ENCODE peak calls at places on chromosomes 2 and 18, in ten cellular contexts. One of them, this sample, is unnamed. For H3K9me3, the result is how much of the 10 kb centered on the place peaks cover.

GRCh38 chr2:237456200-237456731 is 30.8 kb upstream of the MLPH start:
- DNase-seq in cardiac muscle cell: no peak
- DNase-seq in astrocyte: peak
- DNase-seq in GM23248: peak
- DNase-seq in stomach: no peak
- DNase-seq in A549: no peak
- DNase-seq in CD8-positive, alpha-beta T cell: no peak
- DNase-seq in mesenchymal stem cell: peak
- DNase-seq in H1: no peak
- DNase-seq in CD8-positive, alpha-beta memory T cell: no peak
- DNase-seq in this sample: no peak

GRCh38 chr18:5630057-5630765 is 86.4 kb upstream of the EPB41L3 start:
- DNase-seq in stomach: peak
- DNase-seq in astrocyte: no peak
- DNase-seq in A549: peak
- DNase-seq in cardiac muscle cell: peak
- DNase-seq in GM23248: peak
- DNase-seq in mesenchymal stem cell: no peak
- DNase-seq in H1: peak
- DNase-seq in CD8-positive, alpha-beta memory T cell: no peak
- DNase-seq in CD8-positive, alpha-beta T cell: no peak
- DNase-seq in this sample: peak

GRCh38 chr18:40055262-40055661 is 1899.8 kb upstream of the PIK3C3 start:
- DNase-seq in H1: no peak
- DNase-seq in CD8-positive, alpha-beta T cell: no peak
- DNase-seq in mesenchymal stem cell: peak
- DNase-seq in A549: no peak
- DNase-seq in GM23248: no peak
- DNase-seq in cardiac muscle cell: no peak
- DNase-seq in stomach: no peak
- DNase-seq in astrocyte: peak
- DNase-seq in CD8-positive, alpha-beta memory T cell: no peak
- DNase-seq in this sample: no peak

GRCh38 chr18:48728204-48728833 is 189.5 kb downstream of the CTIF start:
- DNase-seq in H1: no peak
- DNase-seq in GM23248: peak
- DNase-seq in A549: no peak
- DNase-seq in CD8-positive, alpha-beta T cell: no peak
- DNase-seq in astrocyte: peak
- DNase-seq in cardiac muscle cell: no peak
- DNase-seq in stomach: no peak
- DNase-seq in mesenchymal stem cell: peak
- DNase-seq in CD8-positive, alpha-beta memory T cell: no peak
- DNase-seq in this sample: no peak

GRCh38 chr2:95024306-95024880 is 1.1 kb upstream of the MAL start:
- DNase-seq in H1: no peak
- DNase-seq in mesenchymal stem cell: no peak
- DNase-seq in A549: no peak
- DNase-seq in GM23248: no peak
- DNase-seq in stomach: no peak
- DNase-seq in cardiac muscle cell: no peak
- DNase-seq in astrocyte: no peak
- DNase-seq in CD8-positive, alpha-beta T cell: no peak
- DNase-seq in CD8-positive, alpha-beta memory T cell: no peak
- DNase-seq in this sample: no peak

GRCh38 chr18:37320320-37320719 is 245.3 kb downstream of the CELF4 start:
- DNase-seq in A549: no peak
- DNase-seq in mesenchymal stem cell: no peak
- DNase-seq in H1: no peak
- DNase-seq in CD8-positive, alpha-beta T cell: no peak
- DNase-seq in cardiac muscle cell: no peak
- DNase-seq in CD8-positive, alpha-beta memory T cell: no peak
- DNase-seq in GM23248: no peak
- DNase-seq in stomach: no peak
- DNase-seq in astrocyte: no peak
- DNase-seq in this sample: no peak

GRCh38 chr18:60249388-60249787 is 123.2 kb downstream of the MC4R start:
- DNase-seq in GM23248: no peak
- DNase-seq in CD8-positive, alpha-beta memory T cell: no peak
- DNase-seq in CD8-positive, alpha-beta T cell: no peak
- DNase-seq in A549: no peak
- DNase-seq in cardiac muscle cell: no peak
- DNase-seq in stomach: no peak
- DNase-seq in H1: no peak
- DNase-seq in mesenchymal stem cell: no peak
- DNase-seq in astrocyte: no peak
- DNase-seq in this sample: no peak

GRCh38 chr2:190517468-190517867 is 17.1 kb downstream of the NEMP2 start:
- DNase-seq in mesenchymal stem cell: no peak
- DNase-seq in H1: no peak
- DNase-seq in CD8-positive, alpha-beta T cell: no peak
- DNase-seq in astrocyte: no peak
- DNase-seq in GM23248: no peak
- DNase-seq in A549: no peak
- DNase-seq in CD8-positive, alpha-beta memory T cell: no peak
- DNase-seq in cardiac muscle cell: no peak
- DNase-seq in stomach: no peak
- DNase-seq in this sample: no peak

GRCh38 chr2:136234261-136234660 is 116.3 kb upstream of the CXCR4 start:
- DNase-seq in A549: no peak
- DNase-seq in mesenchymal stem cell: no peak
- DNase-seq in GM23248: no peak
- DNase-seq in CD8-positive, alpha-beta T cell: no peak
- DNase-seq in stomach: no peak
- DNase-seq in astrocyte: no peak
- DNase-seq in CD8-positive, alpha-beta memory T cell: no peak
- DNase-seq in cardiac muscle cell: no peak
- DNase-seq in H1: no peak
- DNase-seq in this sample: no peak
- H3K27ac ChIP-seq in A549: no peak
- H3K27ac ChIP-seq in mesenchymal stem cell: no peak
- H3K27ac ChIP-seq in GM23248: no peak
- H3K27ac ChIP-seq in CD8-positive, alpha-beta T cell: no peak
- H3K27ac ChIP-seq in stomach: no peak
- H3K27ac ChIP-seq in astrocyte: no peak
- H3K27ac ChIP-seq in CD8-positive, alpha-beta memory T cell: no peak
- H3K27ac ChIP-seq in cardiac muscle cell: no peak
- H3K27ac ChIP-seq in H1: no peak
- H3K27ac ChIP-seq in this sample: no peak

GRCh38 chr2:106158131-106158530 is 36.0 kb downstream of the UXS1 start:
- DNase-seq in astrocyte: no peak
- DNase-seq in stomach: no peak
- DNase-seq in GM23248: no peak
- DNase-seq in CD8-positive, alpha-beta memory T cell: no peak
- DNase-seq in CD8-positive, alpha-beta T cell: no peak
- DNase-seq in A549: no peak
- DNase-seq in cardiac muscle cell: no peak
- DNase-seq in mesenchymal stem cell: no peak
- DNase-seq in H1: no peak
- DNase-seq in this sample: no peak

GRCh38 chr2:106156305-106157288 is 37.5 kb downstream of the UXS1 start:
- DNase-seq in astrocyte: peak
- DNase-seq in mesenchymal stem cell: no peak
- DNase-seq in GM23248: no peak
- DNase-seq in A549: no peak
- DNase-seq in CD8-positive, alpha-beta T cell: no peak
- DNase-seq in stomach: no peak
- DNase-seq in cardiac muscle cell: no peak
- DNase-seq in CD8-positive, alpha-beta memory T cell: no peak
- DNase-seq in H1: no peak
- DNase-seq in this sample: no peak

GRCh38 chr2:106158871-106159270 is 35.2 kb downstream of the UXS1 start:
- DNase-seq in cardiac muscle cell: no peak
- DNase-seq in astrocyte: no peak
- DNase-seq in CD8-positive, alpha-beta memory T cell: peak
- DNase-seq in GM23248: no peak
- DNase-seq in H1: no peak
- DNase-seq in stomach: no peak
- DNase-seq in A549: no peak
- DNase-seq in mesenchymal stem cell: no peak
- DNase-seq in CD8-positive, alpha-beta T cell: no peak
- DNase-seq in this sample: no peak

GRCh38 chr2:106157416-106157815 is 36.7 kb downstream of the UXS1 start:
- DNase-seq in astrocyte: no peak
- DNase-seq in CD8-positive, alpha-beta memory T cell: no peak
- DNase-seq in CD8-positive, alpha-beta T cell: no peak
- DNase-seq in H1: no peak
- DNase-seq in cardiac muscle cell: no peak
- DNase-seq in stomach: no peak
- DNase-seq in mesenchymal stem cell: no peak
- DNase-seq in GM23248: no peak
- DNase-seq in A549: no peak
- DNase-seq in this sample: no peak

DNA sequence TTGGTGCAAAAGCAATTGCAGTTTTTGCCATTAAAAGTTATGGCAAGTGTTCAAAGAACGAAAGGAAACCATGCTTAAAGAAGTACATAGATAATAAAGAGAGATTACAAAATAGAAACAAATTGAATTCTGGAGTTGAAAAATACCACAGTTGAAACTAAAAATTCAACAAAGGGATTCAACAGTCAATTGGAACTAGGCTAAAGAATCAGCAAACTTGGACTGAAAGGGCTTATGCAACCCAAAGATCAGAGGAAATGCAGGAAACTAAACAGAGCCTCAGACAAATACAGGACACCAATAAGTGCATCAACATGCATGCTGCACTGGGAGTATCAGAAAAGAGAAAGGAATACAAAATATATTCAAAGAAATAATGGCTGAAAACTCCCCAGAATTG is 40.3 kb downstream of the UXS1 start:
- DNase-seq in mesenchymal stem cell: no peak
- DNase-seq in H1: no peak
- DNase-seq in A549: no peak
- DNase-seq in CD8-positive, alpha-beta T cell: no peak
- DNase-seq in GM23248: no peak
- DNase-seq in stomach: no peak
- DNase-seq in cardiac muscle cell: no peak
- DNase-seq in astrocyte: no peak
- DNase-seq in CD8-positive, alpha-beta memory T cell: no peak
- DNase-seq in this sample: no peak
- H3K9me3 ChIP-seq in mesenchymal stem cell: under half
- H3K9me3 ChIP-seq in H1: under half
- H3K9me3 ChIP-seq in A549: under half
- H3K9me3 ChIP-seq in CD8-positive, alpha-beta T cell: under half
- H3K9me3 ChIP-seq in GM23248: under half
- H3K9me3 ChIP-seq in stomach: under half
- H3K9me3 ChIP-seq in cardiac muscle cell: under half
- H3K9me3 ChIP-seq in astrocyte: under half
- H3K9me3 ChIP-seq in CD8-positive, alpha-beta memory T cell: under half
- H3K9me3 ChIP-seq in this sample: under half

GRCh38 chr18:9708882-9709877 is 1.1 kb downstream of the RAB31 start:
- DNase-seq in H1: no peak
- DNase-seq in astrocyte: no peak
- DNase-seq in stomach: no peak
- DNase-seq in A549: no peak
- DNase-seq in CD8-positive, alpha-beta memory T cell: no peak
- DNase-seq in mesenchymal stem cell: peak
- DNase-seq in CD8-positive, alpha-beta T cell: no peak
- DNase-seq in cardiac muscle cell: peak
- DNase-seq in GM23248: peak
- DNase-seq in this sample: no peak

GRCh38 chr18:9712130-9712577 is 4.1 kb downstream of the RAB31 start:
- DNase-seq in stomach: no peak
- DNase-seq in CD8-positive, alpha-beta memory T cell: no peak
- DNase-seq in H1: no peak
- DNase-seq in A549: no peak
- DNase-seq in astrocyte: no peak
- DNase-seq in mesenchymal stem cell: no peak
- DNase-seq in GM23248: no peak
- DNase-seq in cardiac muscle cell: no peak
- DNase-seq in CD8-positive, alpha-beta T cell: no peak
- DNase-seq in this sample: no peak

GRCh38 chr18:9708057-9708881 is at the start of gene RAB31:
- DNase-seq in CD8-positive, alpha-beta memory T cell: no peak
- DNase-seq in GM23248: peak
- DNase-seq in CD8-positive, alpha-beta T cell: no peak
- DNase-seq in cardiac muscle cell: peak
- DNase-seq in stomach: peak
- DNase-seq in A549: peak
- DNase-seq in H1: no peak
- DNase-seq in astrocyte: peak
- DNase-seq in mesenchymal stem cell: peak
- DNase-seq in this sample: no peak

GRCh38 chr18:9711361-9712129 is 3.4 kb downstream of the RAB31 start:
- DNase-seq in stomach: no peak
- DNase-seq in CD8-positive, alpha-beta T cell: no peak
- DNase-seq in A549: no peak
- DNase-seq in CD8-positive, alpha-beta memory T cell: no peak
- DNase-seq in astrocyte: no peak
- DNase-seq in cardiac muscle cell: no peak
- DNase-seq in GM23248: no peak
- DNase-seq in mesenchymal stem cell: no peak
- DNase-seq in H1: no peak
- DNase-seq in this sample: no peak

DNA sequence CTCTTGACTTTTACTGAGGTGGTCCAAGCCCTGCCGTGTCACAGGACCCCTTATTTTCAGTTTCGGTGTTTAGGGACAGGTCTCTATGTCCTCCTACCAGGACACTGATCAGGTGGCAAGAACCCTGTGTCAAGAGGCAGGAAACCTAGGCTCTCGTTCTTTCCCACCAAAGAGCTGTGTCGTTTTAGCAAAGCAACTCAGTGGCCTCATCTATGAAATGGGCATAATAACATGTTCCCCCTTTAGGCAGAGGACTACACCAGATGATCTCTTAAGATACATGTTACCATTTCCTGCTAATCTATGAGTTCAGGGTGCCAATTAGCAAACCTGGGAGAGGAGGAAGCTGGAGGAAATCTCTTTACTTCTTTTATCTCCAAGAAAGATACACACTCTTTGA is 1.9 kb downstream of the RAB31 start:
- DNase-seq in cardiac muscle cell: no peak
- DNase-seq in CD8-positive, alpha-beta T cell: no peak
- DNase-seq in A549: no peak
- DNase-seq in H1: no peak
- DNase-seq in astrocyte: no peak
- DNase-seq in mesenchymal stem cell: no peak
- DNase-seq in GM23248: no peak
- DNase-seq in CD8-positive, alpha-beta memory T cell: no peak
- DNase-seq in stomach: no peak
- DNase-seq in this sample: no peak
- H3K4me3 ChIP-seq in cardiac muscle cell: no peak
- H3K4me3 ChIP-seq in CD8-positive, alpha-beta T cell: no peak
- H3K4me3 ChIP-seq in A549: no peak
- H3K4me3 ChIP-seq in H1: no peak
- H3K4me3 ChIP-seq in astrocyte: peak
- H3K4me3 ChIP-seq in mesenchymal stem cell: no peak
- H3K4me3 ChIP-seq in GM23248: peak
- H3K4me3 ChIP-seq in CD8-positive, alpha-beta memory T cell: no peak
- H3K4me3 ChIP-seq in stomach: peak
- H3K4me3 ChIP-seq in this sample: no peak

DNA sequence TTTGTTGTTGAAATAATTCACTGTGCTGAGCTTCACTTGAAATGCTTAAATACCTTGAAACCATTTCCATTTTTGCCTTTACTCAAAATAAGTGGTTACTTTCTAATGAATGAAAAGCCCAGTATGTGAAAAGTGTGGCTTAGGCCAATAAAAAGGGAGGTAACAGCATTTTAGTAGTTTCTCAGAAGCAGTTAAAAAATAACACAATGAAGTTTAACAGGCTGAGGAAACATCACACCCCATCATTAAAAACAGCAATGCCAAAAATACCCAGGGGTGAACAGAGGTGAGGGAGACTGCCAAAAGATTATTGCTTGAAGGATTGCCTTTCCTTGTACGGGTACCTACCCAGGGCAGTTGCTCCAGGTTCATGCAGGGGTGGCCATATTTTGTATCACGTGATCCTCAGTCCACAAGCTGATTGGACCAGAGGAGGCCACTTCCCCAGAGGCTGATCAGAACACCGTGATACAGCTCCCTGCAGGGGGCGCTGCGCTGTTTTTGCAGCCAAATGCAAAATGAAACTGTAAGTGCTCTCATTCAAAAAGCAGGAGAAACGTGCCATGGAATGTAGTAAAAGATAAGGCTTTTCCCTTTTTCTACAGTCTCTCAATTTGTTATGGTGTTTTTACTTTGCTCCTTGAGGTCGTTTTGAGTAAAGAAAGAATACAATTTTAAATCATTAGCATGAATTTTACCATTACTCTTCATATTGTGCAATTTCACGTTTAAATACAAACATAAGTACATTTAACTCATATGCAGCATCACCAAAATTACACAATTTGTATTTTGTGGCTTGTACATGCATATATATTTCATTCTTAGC is 70.2 kb upstream of the SH3BP4 start:
- DNase-seq in mesenchymal stem cell: peak
- DNase-seq in stomach: peak
- DNase-seq in astrocyte: peak
- DNase-seq in CD8-positive, alpha-beta memory T cell: peak
- DNase-seq in GM23248: peak
- DNase-seq in H1: peak
- DNase-seq in A549: peak
- DNase-seq in CD8-positive, alpha-beta T cell: peak
- DNase-seq in cardiac muscle cell: peak
- DNase-seq in this sample: no peak
- H3K27ac ChIP-seq in mesenchymal stem cell: peak
- H3K27ac ChIP-seq in stomach: peak
- H3K27ac ChIP-seq in astrocyte: peak
- H3K27ac ChIP-seq in CD8-positive, alpha-beta memory T cell: no peak
- H3K27ac ChIP-seq in GM23248: no peak
- H3K27ac ChIP-seq in H1: no peak
- H3K27ac ChIP-seq in A549: peak
- H3K27ac ChIP-seq in CD8-positive, alpha-beta T cell: no peak
- H3K27ac ChIP-seq in cardiac muscle cell: peak
- H3K27ac ChIP-seq in this sample: no peak

This sample was measured in naive thymus-derived CD4-positive, alpha-beta T cell.